ENCODE peak calls at places on chromosomes 11 and 22, in six cellular contexts. R is heart left ventricle; Z is brain microvascular endothelial cell; S is activated naive CD4-positive, alpha-beta T cell; I is naive thymus-derived CD8-positive, alpha-beta T cell; M is aorta. C is an unnamed sample.

GRCh38 chr11:113263458-113264095 is 50.8 kb upstream of the TTC12 start:
- DNase-seq in R (no peak), Z (no peak), S (no peak), I (no peak), M (no peak), C (no peak)

GRCh38 chr22:33918676-33919590 is 1.3 kb downstream of the LARGE1 start:
- DNase-seq in R (no peak), Z (no peak), S (no peak), I (no peak), M (no peak), C (no peak)

GRCh38 chr11:110907629-110908028 is 195.4 kb upstream of the ARHGAP20 start:
- DNase-seq in R (no peak), Z (peak), S (no peak), I (no peak), M (no peak), C (no peak)

GRCh38 chr11:43694477-43694876 is 13.9 kb downstream of the HSD17B12 start:
- DNase-seq in R (no peak), Z (no peak), S (no peak), I (no peak), M (no peak), C (no peak)

GRCh38 chr11:8870461-8871282 is 40.3 kb upstream of the AKIP1 start:
- DNase-seq in R (peak), Z (peak), S (no peak), I (no peak), M (peak), C (peak)

GRCh38 chr11:105935791-105936190 is 86.2 kb downstream of the MSANTD4 start:
- DNase-seq in R (no peak), Z (no peak), S (no peak), I (no peak), M (no peak), C (no peak)

GRCh38 chr11:113675003-113675471 is 31.1 kb downstream of the TMPRSS5 start:
- DNase-seq in R (no peak), Z (peak), S (no peak), I (no peak), M (no peak), C (peak)

GRCh38 chr11:46309669-46310288 is 32.3 kb downstream of the CREB3L1 start:
- DNase-seq in R (no peak), Z (no peak), S (no peak), I (no peak), M (no peak), C (no peak)

GRCh38 chr11:117931331-117931950 is 2.2 kb upstream of the TMPRSS13 start:
- DNase-seq in R (no peak), Z (no peak), S (no peak), I (no peak), M (no peak), C (no peak)

GRCh38 chr11:110606415-110606814 is 105.8 kb downstream of the ARHGAP20 start:
- DNase-seq in R (no peak), Z (no peak), S (no peak), I (no peak), M (no peak), C (no peak)

GRCh38 chr22:30575011-30575671 is 676 bp upstream of the GAL3ST1 start:
- DNase-seq in R (no peak), Z (peak), S (no peak), I (peak), M (peak), C (peak)

GRCh38 chr11:106818416-106818815 is 199.9 kb downstream of the GUCY1A2 start:
- DNase-seq in R (no peak), Z (no peak), S (no peak), I (no peak), M (no peak), C (no peak)

GRCh38 chr11:72676874-72677341 is 2.7 kb upstream of the PDE2A start:
- DNase-seq in R (peak), Z (peak), S (peak), I (peak), M (peak), C (peak)

GRCh38 chr11:62575156-62575555 is 1.5 kb upstream of the EEF1G start:
- DNase-seq in R (no peak), Z (no peak), S (no peak), I (no peak), M (peak), C (peak)

GRCh38 chr11:72592698-72593097 is 81.5 kb downstream of the PDE2A start:
- DNase-seq in R (no peak), Z (no peak), S (no peak), I (no peak), M (no peak), C (no peak)

GRCh38 chr22:35561796-35562526 is 21.3 kb downstream of the RASD2 start:
- DNase-seq in R (no peak), Z (peak), S (no peak), I (no peak), M (no peak), C (no peak)

GRCh38 chr22:32080904-32081303 is 37.8 kb downstream of the SLC5A1 start:
- DNase-seq in R (no peak), Z (peak), S (no peak), I (no peak), M (no peak), C (no peak)

GRCh38 chr11:120229451-120230424 is 10.2 kb upstream of the POU2F3 start:
- DNase-seq in R (no peak), Z (no peak), S (no peak), I (no peak), M (no peak), C (no peak)

C was measured in body of pancreas.